ENCODE peak calls at places on chromosomes 13 and 19, in seven cellular contexts. One of them, this sample, is unnamed.

GRCh38 chr13:40578055-40578454 is 88.4 kb downstream of the FOXO1 start:
- DNase-seq in BJ: no peak
- DNase-seq in astrocyte: no peak
- DNase-seq in hepatocyte: no peak
- DNase-seq in endothelial cell of umbilical vein: no peak
- DNase-seq in colonic mucosa: no peak
- DNase-seq in fibroblast of lung: no peak
- DNase-seq in this sample: no peak

GRCh38 chr19:49687566-49688316 is 1.7 kb upstream of the ADM5 start:
- DNase-seq in BJ: no peak
- DNase-seq in astrocyte: no peak
- DNase-seq in hepatocyte: no peak
- DNase-seq in endothelial cell of umbilical vein: peak; percentile 51
- DNase-seq in colonic mucosa: no peak
- DNase-seq in fibroblast of lung: no peak
- DNase-seq in this sample: no peak

GRCh38 chr13:97243915-97244820 is 22.0 kb downstream of the MBNL2 start:
- DNase-seq in BJ: no peak
- DNase-seq in astrocyte: no peak
- DNase-seq in hepatocyte: no peak
- DNase-seq in endothelial cell of umbilical vein: peak; percentile 70
- DNase-seq in colonic mucosa: no peak
- DNase-seq in fibroblast of lung: no peak
- DNase-seq in this sample: no peak

GRCh38 chr19:8571006-8571411 is 6.2 kb downstream of the MYO1F start:
- DNase-seq in BJ: no peak
- DNase-seq in astrocyte: peak; percentile 31
- DNase-seq in hepatocyte: no peak
- DNase-seq in endothelial cell of umbilical vein: no peak
- DNase-seq in colonic mucosa: peak; percentile 38
- DNase-seq in fibroblast of lung: peak; percentile 54
- DNase-seq in this sample: peak; percentile 2

GRCh38 chr13:83221813-83222241 is 660.4 kb downstream of the SLITRK1 start:
- DNase-seq in BJ: peak; percentile 72
- DNase-seq in astrocyte: peak; percentile 92
- DNase-seq in hepatocyte: no peak
- DNase-seq in endothelial cell of umbilical vein: no peak
- DNase-seq in colonic mucosa: no peak
- DNase-seq in fibroblast of lung: peak; percentile 91
- DNase-seq in this sample: peak; percentile 50

GRCh38 chr13:75544681-75545333 is 4.8 kb upstream of the UCHL3 start:
- DNase-seq in BJ: peak; percentile 52
- DNase-seq in astrocyte: peak; percentile 83
- DNase-seq in hepatocyte: no peak
- DNase-seq in endothelial cell of umbilical vein: no peak
- DNase-seq in colonic mucosa: no peak
- DNase-seq in fibroblast of lung: peak; percentile 85
- DNase-seq in this sample: peak; percentile 85

GRCh38 chr13:23866420-23867026 is 22.7 kb downstream of the MIPEP start:
- DNase-seq in BJ: no peak
- DNase-seq in astrocyte: peak; percentile 8
- DNase-seq in hepatocyte: no peak
- DNase-seq in endothelial cell of umbilical vein: no peak
- DNase-seq in colonic mucosa: no peak
- DNase-seq in fibroblast of lung: peak; percentile 15
- DNase-seq in this sample: no peak

GRCh38 chr13:90493667-90494066 is 853.8 kb upstream of the MIR17HG start:
- DNase-seq in BJ: no peak
- DNase-seq in astrocyte: no peak
- DNase-seq in hepatocyte: no peak
- DNase-seq in endothelial cell of umbilical vein: no peak
- DNase-seq in colonic mucosa: no peak
- DNase-seq in fibroblast of lung: no peak
- DNase-seq in this sample: no peak

GRCh38 chr13:41064493-41064892 is 3.2 kb downstream of the WBP4 start:
- DNase-seq in BJ: peak; percentile 88
- DNase-seq in astrocyte: peak; percentile 76
- DNase-seq in hepatocyte: no peak
- DNase-seq in endothelial cell of umbilical vein: peak; percentile 83
- DNase-seq in colonic mucosa: no peak
- DNase-seq in fibroblast of lung: peak; percentile 81
- DNase-seq in this sample: peak; percentile 38

GRCh38 chr19:52541608-52542007 is 14.1 kb downstream of the ZNF808 start:
- DNase-seq in BJ: no peak
- DNase-seq in astrocyte: no peak
- DNase-seq in hepatocyte: no peak
- DNase-seq in endothelial cell of umbilical vein: no peak
- DNase-seq in colonic mucosa: no peak
- DNase-seq in fibroblast of lung: no peak
- DNase-seq in this sample: no peak

GRCh38 chr19:5292843-5293606 is 47.6 kb downstream of the PTPRS start:
- DNase-seq in BJ: no peak
- DNase-seq in astrocyte: peak; percentile 52
- DNase-seq in hepatocyte: peak; percentile 89
- DNase-seq in endothelial cell of umbilical vein: peak; percentile 19
- DNase-seq in colonic mucosa: peak; percentile 42
- DNase-seq in fibroblast of lung: peak; percentile 69
- DNase-seq in this sample: peak; percentile 26

GRCh38 chr19:8028951-8029491 is 23.5 kb upstream of the CCL25 start:
- DNase-seq in BJ: no peak
- DNase-seq in astrocyte: no peak
- DNase-seq in hepatocyte: peak; percentile 57
- DNase-seq in endothelial cell of umbilical vein: no peak
- DNase-seq in colonic mucosa: no peak
- DNase-seq in fibroblast of lung: peak; percentile 19
- DNase-seq in this sample: no peak

GRCh38 chr13:104321756-104322155 is 1255.5 kb upstream of the SLC10A2 start:
- DNase-seq in BJ: no peak
- DNase-seq in astrocyte: no peak
- DNase-seq in hepatocyte: no peak
- DNase-seq in endothelial cell of umbilical vein: no peak
- DNase-seq in colonic mucosa: no peak
- DNase-seq in fibroblast of lung: no peak
- DNase-seq in this sample: no peak

GRCh38 chr19:44260695-44261446 is 1.2 kb downstream of the ZNF233 start:
- DNase-seq in BJ: no peak
- DNase-seq in astrocyte: no peak
- DNase-seq in hepatocyte: no peak
- DNase-seq in endothelial cell of umbilical vein: no peak
- DNase-seq in colonic mucosa: no peak
- DNase-seq in fibroblast of lung: no peak
- DNase-seq in this sample: no peak

GRCh38 chr13:84543976-84544375 is 661.7 kb upstream of the SLITRK1 start:
- DNase-seq in BJ: no peak
- DNase-seq in astrocyte: no peak
- DNase-seq in hepatocyte: peak; percentile 6
- DNase-seq in endothelial cell of umbilical vein: no peak
- DNase-seq in colonic mucosa: no peak
- DNase-seq in fibroblast of lung: no peak
- DNase-seq in this sample: no peak

GRCh38 chr13:83325454-83325853 is 556.8 kb downstream of the SLITRK1 start:
- DNase-seq in BJ: peak; percentile 51
- DNase-seq in astrocyte: peak; percentile 73
- DNase-seq in hepatocyte: no peak
- DNase-seq in endothelial cell of umbilical vein: no peak
- DNase-seq in colonic mucosa: no peak
- DNase-seq in fibroblast of lung: peak; percentile 81
- DNase-seq in this sample: peak; percentile 12

GRCh38 chr19:47537493-47537892 is 22.6 kb upstream of the NAPA start:
- DNase-seq in BJ: no peak
- DNase-seq in astrocyte: no peak
- DNase-seq in hepatocyte: no peak
- DNase-seq in endothelial cell of umbilical vein: no peak
- DNase-seq in colonic mucosa: no peak
- DNase-seq in fibroblast of lung: no peak
- DNase-seq in this sample: no peak

GRCh38 chr19:46073268-46073922 is 32.6 kb upstream of the IGFL4 start:
- DNase-seq in BJ: no peak
- DNase-seq in astrocyte: no peak
- DNase-seq in hepatocyte: no peak
- DNase-seq in endothelial cell of umbilical vein: no peak
- DNase-seq in colonic mucosa: no peak
- DNase-seq in fibroblast of lung: peak; percentile 49
- DNase-seq in this sample: no peak

GRCh38 chr13:25167349-25167748 is 4.7 kb downstream of the AMER2 start:
- DNase-seq in BJ: no peak
- DNase-seq in astrocyte: no peak
- DNase-seq in hepatocyte: no peak
- DNase-seq in endothelial cell of umbilical vein: no peak
- DNase-seq in colonic mucosa: no peak
- DNase-seq in fibroblast of lung: no peak
- DNase-seq in this sample: no peak

GRCh38 chr13:45456196-45456972 is 8.4 kb upstream of the COG3 start:
- DNase-seq in BJ: no peak
- DNase-seq in astrocyte: peak; percentile 41
- DNase-seq in hepatocyte: no peak
- DNase-seq in endothelial cell of umbilical vein: peak; percentile 22
- DNase-seq in colonic mucosa: no peak
- DNase-seq in fibroblast of lung: peak; percentile 64
- DNase-seq in this sample: peak; percentile 90

GRCh38 chr13:106649495-106649894 is 81.6 kb upstream of the ARGLU1 start:
- DNase-seq in BJ: no peak
- DNase-seq in astrocyte: peak; percentile 51
- DNase-seq in hepatocyte: peak; percentile 69
- DNase-seq in endothelial cell of umbilical vein: no peak
- DNase-seq in colonic mucosa: peak; percentile 78
- DNase-seq in fibroblast of lung: peak; percentile 62
- DNase-seq in this sample: peak; percentile 85

GRCh38 chr19:18743281-18743825 is 47.8 kb downstream of the COMP start:
- DNase-seq in BJ: no peak
- DNase-seq in astrocyte: peak; percentile 40
- DNase-seq in hepatocyte: peak; percentile 85
- DNase-seq in endothelial cell of umbilical vein: peak; percentile 10
- DNase-seq in colonic mucosa: peak; percentile 81
- DNase-seq in fibroblast of lung: peak; percentile 58
- DNase-seq in this sample: peak; percentile 17

DNA sequence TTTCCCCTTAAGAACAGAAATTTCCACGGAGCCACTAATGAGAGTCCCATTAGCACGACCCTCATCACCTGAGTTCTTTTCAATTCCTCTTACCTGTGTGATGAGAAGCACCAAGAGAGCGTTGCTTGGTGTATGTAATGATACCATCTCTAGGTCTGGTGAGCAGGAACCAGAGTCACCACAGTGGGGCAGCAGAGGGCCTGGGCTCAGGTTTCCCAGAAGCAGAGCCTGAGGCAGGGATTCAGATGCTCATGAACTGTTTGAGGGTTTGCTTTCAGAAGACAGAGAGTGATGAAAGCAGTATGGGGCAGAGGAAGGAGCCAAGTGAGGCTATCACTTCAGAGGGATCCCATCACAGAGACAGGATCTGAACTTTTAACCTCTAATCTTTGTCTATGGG is 3.1 kb upstream of the PTPRH start:
- DNase-seq in BJ: no peak
- DNase-seq in astrocyte: no peak
- DNase-seq in hepatocyte: peak; percentile 34
- DNase-seq in endothelial cell of umbilical vein: peak; percentile 26
- DNase-seq in colonic mucosa: peak; percentile 72
- DNase-seq in fibroblast of lung: no peak
- DNase-seq in this sample: no peak
- TF ChIP-seq CTCF in BJ: peak; percentile 23
- TF ChIP-seq CTCF in astrocyte: peak; percentile 5
- TF ChIP-seq CTCF in hepatocyte: peak; percentile 29
- TF ChIP-seq CTCF in endothelial cell of umbilical vein: peak; percentile 32
- TF ChIP-seq CTCF in colonic mucosa: peak; percentile 43
- TF ChIP-seq CTCF in fibroblast of lung: peak; percentile 12
- TF ChIP-seq CTCF in this sample: no peak

GRCh38 chr13:77536358-77536757 is 852 bp downstream of the SCEL start:
- DNase-seq in BJ: no peak
- DNase-seq in astrocyte: no peak
- DNase-seq in hepatocyte: peak; percentile 13
- DNase-seq in endothelial cell of umbilical vein: no peak
- DNase-seq in colonic mucosa: no peak
- DNase-seq in fibroblast of lung: no peak
- DNase-seq in this sample: no peak
- H3K4me3 ChIP-seq in BJ: no peak overlapping the region
- H3K4me3 ChIP-seq in astrocyte: no peak overlapping the region
- H3K4me3 ChIP-seq in hepatocyte: no peak overlapping the region
- H3K4me3 ChIP-seq in endothelial cell of umbilical vein: no peak overlapping the region
- H3K4me3 ChIP-seq in colonic mucosa: no peak overlapping the region
- H3K4me3 ChIP-seq in fibroblast of lung: no peak overlapping the region
- H3K4me3 ChIP-seq in this sample: peak overlapping the region; percentile 35

DNA sequence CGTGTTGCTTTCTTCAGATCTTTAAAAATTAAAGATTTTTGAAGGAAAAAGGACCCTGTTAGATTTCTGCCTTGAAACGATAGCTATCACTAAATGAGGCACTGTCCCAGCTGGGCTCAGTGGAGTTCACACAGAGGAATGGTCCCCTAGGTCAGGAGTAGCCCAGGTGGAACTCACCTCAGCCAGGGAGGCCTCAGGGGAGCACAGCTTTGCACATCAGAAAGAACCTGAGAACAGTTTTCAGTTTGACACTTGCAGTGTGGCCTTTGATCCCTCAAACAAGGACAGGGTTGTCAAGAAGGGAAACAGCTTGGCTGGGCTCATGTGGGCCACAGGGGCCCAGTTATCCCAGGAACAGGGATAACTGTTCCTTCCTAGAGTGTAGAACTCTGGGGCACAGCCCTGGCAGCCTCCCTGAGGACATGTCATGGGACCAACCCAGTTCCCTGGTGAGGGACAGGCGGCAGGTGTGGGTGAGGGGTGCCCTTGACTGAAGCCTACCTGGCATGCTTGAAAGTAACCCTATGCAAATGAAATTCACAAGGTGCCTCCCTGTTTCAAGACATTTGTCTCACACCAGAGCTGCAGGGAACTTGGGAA is 59.4 kb downstream of the CHST8 start:
- DNase-seq in BJ: no peak
- DNase-seq in astrocyte: no peak
- DNase-seq in hepatocyte: no peak
- DNase-seq in endothelial cell of umbilical vein: no peak
- DNase-seq in colonic mucosa: no peak
- DNase-seq in fibroblast of lung: no peak
- DNase-seq in this sample: no peak
- H3K27me3 ChIP-seq in BJ: no peaks in the 10 kb centered on the region
- H3K27me3 ChIP-seq in astrocyte: peaks cover 12% of the 10 kb centered on the region
- H3K27me3 ChIP-seq in hepatocyte: peaks cover 14% of the 10 kb centered on the region
- H3K27me3 ChIP-seq in endothelial cell of umbilical vein: no peaks in the 10 kb centered on the region
- H3K27me3 ChIP-seq in colonic mucosa: no peaks in the 10 kb centered on the region
- H3K27me3 ChIP-seq in fibroblast of lung: no peaks in the 10 kb centered on the region
- H3K27me3 ChIP-seq in this sample: no peaks in the 10 kb centered on the region

GRCh38 chr13:73228546-73228945 is 169.7 kb downstream of the KLF5 start:
- DNase-seq in BJ: no peak
- DNase-seq in astrocyte: no peak
- DNase-seq in hepatocyte: peak; percentile 23
- DNase-seq in endothelial cell of umbilical vein: no peak
- DNase-seq in colonic mucosa: no peak
- DNase-seq in fibroblast of lung: peak; percentile 36
- DNase-seq in this sample: peak; percentile 40
- TF ChIP-seq CTCF in BJ: peak; percentile 32
- TF ChIP-seq CTCF in astrocyte: no peak
- TF ChIP-seq CTCF in hepatocyte: no peak
- TF ChIP-seq CTCF in endothelial cell of umbilical vein: no peak
- TF ChIP-seq CTCF in colonic mucosa: no peak
- TF ChIP-seq CTCF in fibroblast of lung: no peak
- TF ChIP-seq CTCF in this sample: peak; percentile 24

This sample was measured in bronchial epithelial cell.